ENCODE peak calls at places on chromosomes 2 and 18, in four cellular contexts. E is A549, G is stomach, B is right lobe of liver. Z is an unnamed sample.

GRCh38 chr18:65735166-65735565 is 15.6 kb upstream of the CDH7 start:
- DNase-seq in G (no peak), E (no peak), B (no peak), Z (no peak)

GRCh38 chr2:39730685-39731302 is 48.3 kb downstream of the THUMPD2 start:
- DNase-seq in G (no peak), B (no peak), E (peak; percentile 34), Z (no peak)

GRCh38 chr18:62281684-62282083 is 43.4 kb upstream of the TNFRSF11A start:
- DNase-seq in G (no peak), B (no peak), E (no peak), Z (no peak)

GRCh38 chr2:110858993-110859770 is 126.8 kb downstream of the ACOXL start:
- DNase-seq in E (no peak), G (no peak), B (no peak), Z (no peak)

GRCh38 chr2:158923180-158923594 is 45.3 kb upstream of the TANC1 start:
- DNase-seq in G (no peak), E (no peak), B (no peak), Z (no peak)

GRCh38 chr2:120423167-120423943 is 77.4 kb downstream of the INHBB start:
- DNase-seq in B (no peak), G (peak; percentile 17), E (peak; percentile 31), Z (no peak)

GRCh38 chr2:134988994-134989605 is 58.1 kb downstream of the MAP3K19 start:
- DNase-seq in E (peak; percentile 40), G (no peak), B (no peak), Z (no peak)

GRCh38 chr2:17547737-17548136 is 7.2 kb downstream of the VSNL1 start:
- DNase-seq in E (no peak), G (no peak), B (no peak), Z (no peak)

GRCh38 chr2:149389506-149390167 is 59.2 kb downstream of the LYPD6 start:
- DNase-seq in G (no peak), E (no peak), B (no peak), Z (no peak)

GRCh38 chr18:39958876-39959275 is 1996.2 kb upstream of the PIK3C3 start:
- DNase-seq in E (no peak), B (no peak), G (no peak), Z (no peak)

GRCh38 chr18:37294951-37295350 is 270.6 kb downstream of the CELF4 start:
- DNase-seq in E (peak; percentile 45), B (no peak), G (no peak), Z (no peak)

GRCh38 chr2:16939771-16940170 is 274.1 kb upstream of the CYRIA start:
- DNase-seq in B (no peak), E (no peak), G (no peak), Z (no peak)

GRCh38 chr18:12314586-12315305 is 6.7 kb downstream of the TUBB6 start:
- DNase-seq in G (no peak), B (no peak), E (no peak), Z (no peak)

GRCh38 chr2:101152195-101153076 is 1.3 kb upstream of the TBC1D8 start:
- DNase-seq in G (peak; percentile 48), B (peak; percentile 35), E (peak; percentile 79), Z (peak; percentile 61)

GRCh38 chr2:19810637-19811036 is 91.1 kb downstream of the TTC32 start:
- DNase-seq in B (no peak), E (no peak), G (no peak), Z (no peak)

GRCh38 chr18:50582500-50582899 is 22.6 kb downstream of the MAPK4 start:
- DNase-seq in G (no peak), B (no peak), E (no peak), Z (peak; percentile 48)

GRCh38 chr2:216064014-216064630 is 17.5 kb downstream of the PECR start:
- DNase-seq in B (no peak), E (no peak), G (no peak), Z (no peak)

GRCh38 chr2:134228493-134228903 is 25.4 kb upstream of the MGAT5 start:
- DNase-seq in B (no peak), G (no peak), E (peak; percentile 21), Z (no peak)

GRCh38 chr2:143300531-143300930 is 171.3 kb downstream of the ARHGAP15 start:
- DNase-seq in G (no peak), B (no peak), E (no peak), Z (no peak)

GRCh38 chr2:61356958-61357350 is 113.9 kb downstream of the USP34 start:
- DNase-seq in B (no peak), G (no peak), E (no peak), Z (no peak)

GRCh38 chr2:23092831-23093230 is 292.1 kb upstream of the KLHL29 start:
- DNase-seq in E (no peak), B (no peak), G (no peak), Z (no peak)

GRCh38 chr2:158489366-158490112 is 32.8 kb downstream of the PKP4 start:
- DNase-seq in B (no peak), E (no peak), G (no peak), Z (no peak)

GRCh38 chr2:163733301-163733938 is 2.4 kb downstream of the FIGN start:
- DNase-seq in B (no peak), E (no peak), G (no peak), Z (peak; percentile 36)

GRCh38 chr2:55932843-55933242 is 9.3 kb upstream of the EFEMP1 start:
- DNase-seq in E (no peak), G (no peak), B (no peak), Z (no peak)

GRCh38 chr2:36485521-36485920 is 112.4 kb downstream of the FEZ2 start:
- DNase-seq in B (no peak), G (no peak), E (peak; percentile 76), Z (no peak)

GRCh38 chr2:237685408-237685807 is 58.0 kb downstream of the LRRFIP1 start:
- DNase-seq in B (no peak), G (no peak), E (peak; percentile 66), Z (no peak)

GRCh38 chr18:519019-519879 is 18.7 kb upstream of the COLEC12 start:
- DNase-seq in B (peak; percentile 29), G (peak; percentile 71), E (no peak), Z (peak; percentile 74)

GRCh38 chr2:189350515-189351209 is 90.6 kb upstream of the WDR75 start:
- DNase-seq in B (no peak), E (no peak), G (no peak), Z (no peak)

GRCh38 chr2:100703213-100703612 is 116.7 kb upstream of the NPAS2 start:
- DNase-seq in G (no peak), B (no peak), E (no peak), Z (no peak)

GRCh38 chr2:240925576-240926515 is 19.7 kb downstream of the CROCC2 start:
- DNase-seq in B (peak; percentile 16), E (no peak), G (peak; percentile 25), Z (peak; percentile 4)

GRCh38 chr2:102540882-102541281 is 67.9 kb downstream of the SLC9A4 start:
- DNase-seq in G (peak; percentile 85), E (no peak), B (no peak), Z (no peak)

GRCh38 chr18:30971338-30971956 is 71.1 kb downstream of the DSC3 start:
- DNase-seq in E (peak; percentile 16), B (no peak), G (no peak), Z (no peak)

GRCh38 chr2:140270229-140270628 is 1490.0 kb upstream of the NXPH2 start:
- DNase-seq in B (no peak), E (no peak), G (no peak), Z (no peak)

GRCh38 chr18:35197286-35197685 is 43.5 kb upstream of the ZNF397 start:
- DNase-seq in E (no peak), B (no peak), G (no peak), Z (no peak)

GRCh38 chr2:140990416-140990815 is 1140.4 kb downstream of the LRP1B start:
- DNase-seq in B (no peak), E (peak; percentile 0), G (no peak), Z (no peak)

GRCh38 chr2:121650554-121650930 is 1.3 kb upstream of the CLASP1 start:
- DNase-seq in B (no peak), G (no peak), E (no peak), Z (no peak)

DNA sequence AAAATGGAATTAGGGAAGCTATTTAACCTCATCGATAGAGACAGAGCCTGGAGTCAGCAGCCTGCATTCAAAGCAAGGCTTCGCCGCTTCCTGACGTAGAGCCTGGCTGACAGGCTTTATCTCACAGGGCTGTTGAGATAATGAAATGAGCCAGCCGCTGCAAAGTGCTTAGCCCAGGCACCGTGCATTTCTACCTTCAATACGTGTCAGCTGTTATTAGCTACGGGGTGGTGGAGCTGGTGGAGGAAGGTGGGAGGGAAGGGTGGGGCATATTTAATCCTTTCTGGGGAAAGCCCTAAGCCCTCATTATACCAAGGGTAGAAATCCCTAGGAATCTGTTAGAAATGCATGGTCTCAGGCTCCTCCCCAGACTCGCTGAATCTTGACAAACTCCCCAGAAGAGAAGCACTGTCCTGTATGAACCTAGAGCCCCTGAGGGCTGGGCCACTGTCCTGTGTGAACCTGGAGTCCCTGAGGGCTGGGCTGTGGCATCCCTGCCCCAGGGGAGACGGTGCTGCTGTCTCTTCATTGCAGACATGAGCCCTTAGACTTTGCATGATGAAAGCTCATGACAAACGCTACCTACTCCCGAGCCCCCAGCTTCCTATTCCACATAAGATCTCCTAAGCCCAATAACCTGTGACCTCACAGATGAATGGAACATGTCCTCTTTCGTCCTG is 72.4 kb downstream of the ALPK2 start:
- DNase-seq in B (no peak), E (no peak), G (peak; percentile 53), Z (peak; percentile 70)
- H3K4me3 ChIP-seq in B (no peak overlapping the region), E (no peak overlapping the region), G (no peak overlapping the region), Z (no peak overlapping the region)

GRCh38 chr2:64865831-64866146 is 123.4 kb upstream of the SLC1A4 start:
- DNase-seq in E (no peak), G (no peak), B (no peak), Z (no peak)
- TF ChIP-seq POLR2A in E (no peak), G (no peak), B (no peak), Z (no peak)

DNA sequence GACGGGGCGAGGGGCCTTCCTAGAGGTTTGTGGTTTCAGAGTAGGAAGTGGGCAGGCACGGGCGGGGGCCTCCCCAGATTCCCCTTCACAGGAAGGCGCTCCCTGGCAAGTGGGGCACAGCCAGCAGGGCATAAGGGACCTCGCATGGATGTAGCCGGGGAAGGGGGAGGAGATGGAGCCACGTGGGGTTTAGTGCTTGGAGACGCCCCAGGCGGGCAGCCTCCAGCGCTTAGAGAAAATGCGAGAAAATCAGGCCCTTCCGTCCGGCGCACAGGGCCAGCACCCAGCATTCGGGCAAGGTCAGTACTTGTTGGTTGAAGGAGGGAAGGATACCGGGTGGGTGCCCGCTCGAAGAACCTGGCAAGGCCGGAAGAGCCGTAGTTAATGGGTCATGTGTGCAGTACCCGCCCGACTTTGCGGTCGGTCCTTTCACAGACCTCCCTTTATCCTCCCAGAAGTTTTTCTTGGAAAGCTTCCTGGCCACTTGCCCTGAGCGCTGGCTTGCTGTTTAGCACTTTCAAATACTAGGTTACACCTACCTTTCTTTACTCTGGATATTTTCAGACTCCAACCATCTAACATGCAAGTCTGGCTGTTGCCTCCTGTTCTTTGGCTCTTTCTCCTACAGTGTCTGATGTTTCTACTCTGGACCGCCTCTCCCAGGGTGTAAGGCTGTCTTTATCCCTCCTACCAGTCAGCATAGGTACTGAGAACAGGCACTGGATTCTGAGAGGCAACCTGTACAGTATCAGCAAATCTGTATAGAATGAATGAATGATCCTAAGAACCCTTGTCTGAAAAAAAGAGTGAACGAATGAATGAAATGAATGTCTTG is 78.1 kb downstream of the CIB4 start:
- DNase-seq in B (peak; percentile 15), E (no peak), G (peak; percentile 83), Z (no peak)
- H3K4me3 ChIP-seq in B (peak overlapping the region; percentile 31), E (peak overlapping the region; percentile 50), G (peak overlapping the region; percentile 43), Z (peak overlapping the region; percentile 53)

GRCh38 chr2:67339234-67339885 is 57.8 kb upstream of the ETAA1 start:
- DNase-seq in G (no peak), B (no peak), E (no peak), Z (no peak)
- TF ChIP-seq POLR2A in G (no peak), B (no peak), E (no peak), Z (no peak)

GRCh38 chr2:160687629-160688028 is 194.0 kb upstream of the RBMS1 start:
- DNase-seq in E (no peak), B (no peak), G (no peak), Z (no peak)
- H3K4me3 ChIP-seq in E (no peak overlapping the region), B (no peak overlapping the region), G (no peak overlapping the region), Z (no peak overlapping the region)